ENCODE peak calls at places on chromosomes 6 and 20, in nine cellular contexts. T is heart left ventricle, U is HCT116, M is GM12865, I is HFF-Myc, S is astrocyte, A is PC-3, Y is A549, N is fibroblast of mammary gland. G is an unnamed sample.

GRCh38 chr20:1418335-1418734 is 25.5 kb upstream of the FKBP1A start:
- DNase-seq in A (peak; percentile 74), U (no peak), I (no peak), M (no peak), T (no peak), S (no peak), N (peak; percentile 87), Y (no peak), G (peak; percentile 64)

GRCh38 chr6:7085911-7086310 is 21.9 kb upstream of the RREB1 start:
- DNase-seq in N (peak; percentile 22), I (no peak), T (peak; percentile 53), U (no peak), M (peak; percentile 60), Y (no peak), S (no peak), A (peak; percentile 16), G (peak; percentile 34)

GRCh38 chr6:36463686-36464085 is 20.9 kb downstream of the KCTD20 start:
- DNase-seq in U (no peak), T (no peak), N (peak; percentile 39), A (no peak), M (no peak), Y (no peak), S (no peak), I (no peak), G (no peak)

GRCh38 chr20:47586648-47587306 is 85.1 kb downstream of the NCOA3 start:
- DNase-seq in I (peak; percentile 40), N (peak; percentile 84), S (peak; percentile 62), T (no peak), A (no peak), Y (no peak), U (no peak), M (no peak), G (no peak)

GRCh38 chr20:64206619-64207018 is 42.4 kb downstream of the MYT1 start:
- DNase-seq in T (no peak), I (no peak), A (no peak), S (no peak), M (no peak), U (no peak), Y (no peak), N (no peak), G (no peak)

GRCh38 chr20:37226889-37227288 is 34.7 kb downstream of the GHRH start:
- DNase-seq in N (peak; percentile 51), I (no peak), S (peak; percentile 45), M (no peak), Y (no peak), T (peak; percentile 60), U (no peak), A (no peak), G (no peak)

GRCh38 chr20:39568090-39568489 is 605.9 kb downstream of the DHX35 start:
- DNase-seq in U (no peak), S (no peak), I (no peak), T (no peak), Y (no peak), A (no peak), M (peak; percentile 33), N (no peak), G (no peak)

GRCh38 chr20:673606-674005 is 2.0 kb downstream of the SCRT2 start:
- DNase-seq in A (no peak), U (no peak), Y (no peak), N (no peak), M (no peak), S (no peak), T (no peak), I (no peak), G (no peak)

GRCh38 chr6:56620229-56620868 is 22.3 kb downstream of the DST start:
- DNase-seq in A (no peak), T (no peak), U (no peak), S (no peak), M (no peak), N (no peak), Y (no peak), I (no peak), G (no peak)

GRCh38 chr20:56781108-56781739 is 152.1 kb downstream of the TFAP2C start:
- DNase-seq in I (no peak), N (peak; percentile 88), U (no peak), M (no peak), A (no peak), T (no peak), Y (peak; percentile 80), S (no peak), G (no peak)

GRCh38 chr20:56779452-56780143 is 150.5 kb downstream of the TFAP2C start:
- DNase-seq in T (no peak), S (no peak), A (no peak), U (no peak), I (no peak), N (no peak), Y (no peak), M (no peak), G (peak; percentile 36)

GRCh38 chr20:56780266-56780665 is 151.2 kb downstream of the TFAP2C start:
- DNase-seq in S (no peak), I (no peak), A (no peak), U (no peak), T (no peak), M (no peak), N (no peak), Y (no peak), G (no peak)

GRCh38 chr20:56776345-56776744 is 147.2 kb downstream of the TFAP2C start:
- DNase-seq in U (no peak), T (no peak), S (no peak), N (no peak), I (no peak), M (no peak), A (no peak), Y (no peak), G (no peak)

GRCh38 chr20:56778765-56779195 is 149.7 kb downstream of the TFAP2C start:
- DNase-seq in M (no peak), T (peak; percentile 50), A (no peak), Y (peak; percentile 67), I (peak; percentile 24), S (peak; percentile 38), U (no peak), N (peak; percentile 30), G (no peak)
- H3K4me3 ChIP-seq in M (no peak overlapping the region), T (no peak overlapping the region), A (no peak overlapping the region), Y (no peak overlapping the region), I (no peak overlapping the region), S (no peak overlapping the region), U (no peak overlapping the region), N (no peak overlapping the region), G (no peak overlapping the region)

GRCh38 chr6:90586675-90587638 is at the start of gene MAP3K7:
- DNase-seq in Y (peak; percentile 94), T (peak; percentile 91), S (peak; percentile 93), N (peak; percentile 97), A (peak; percentile 95), M (peak; percentile 96), I (peak; percentile 98), U (peak; percentile 95), G (peak; percentile 97)

GRCh38 chr6:90583783-90584481 is 2.9 kb downstream of the MAP3K7 start:
- DNase-seq in S (no peak), I (no peak), U (no peak), A (no peak), N (no peak), Y (no peak), M (no peak), T (no peak), G (peak; percentile 13)

GRCh38 chr6:90584636-90585255 is 2.1 kb downstream of the MAP3K7 start:
- DNase-seq in Y (no peak), N (no peak), A (no peak), T (no peak), S (peak; percentile 54), M (peak; percentile 38), U (no peak), I (no peak), G (peak; percentile 14)

GRCh38 chr6:90578894-90579549 is 7.8 kb downstream of the MAP3K7 start:
- DNase-seq in Y (no peak), M (no peak), S (peak; percentile 10), T (peak; percentile 22), A (no peak), I (no peak), U (no peak), N (no peak), G (no peak)

GRCh38 chr6:90583179-90583578 is 3.7 kb downstream of the MAP3K7 start:
- DNase-seq in Y (no peak), M (no peak), T (no peak), S (peak; percentile 6), N (peak; percentile 37), I (no peak), A (no peak), U (no peak), G (peak; percentile 11)
- TF ChIP-seq CTCF in Y (no peak), M (no peak), T (no peak), S (no peak), N (no peak), I (no peak), A (no peak), U (no peak), G (no peak)

DNA sequence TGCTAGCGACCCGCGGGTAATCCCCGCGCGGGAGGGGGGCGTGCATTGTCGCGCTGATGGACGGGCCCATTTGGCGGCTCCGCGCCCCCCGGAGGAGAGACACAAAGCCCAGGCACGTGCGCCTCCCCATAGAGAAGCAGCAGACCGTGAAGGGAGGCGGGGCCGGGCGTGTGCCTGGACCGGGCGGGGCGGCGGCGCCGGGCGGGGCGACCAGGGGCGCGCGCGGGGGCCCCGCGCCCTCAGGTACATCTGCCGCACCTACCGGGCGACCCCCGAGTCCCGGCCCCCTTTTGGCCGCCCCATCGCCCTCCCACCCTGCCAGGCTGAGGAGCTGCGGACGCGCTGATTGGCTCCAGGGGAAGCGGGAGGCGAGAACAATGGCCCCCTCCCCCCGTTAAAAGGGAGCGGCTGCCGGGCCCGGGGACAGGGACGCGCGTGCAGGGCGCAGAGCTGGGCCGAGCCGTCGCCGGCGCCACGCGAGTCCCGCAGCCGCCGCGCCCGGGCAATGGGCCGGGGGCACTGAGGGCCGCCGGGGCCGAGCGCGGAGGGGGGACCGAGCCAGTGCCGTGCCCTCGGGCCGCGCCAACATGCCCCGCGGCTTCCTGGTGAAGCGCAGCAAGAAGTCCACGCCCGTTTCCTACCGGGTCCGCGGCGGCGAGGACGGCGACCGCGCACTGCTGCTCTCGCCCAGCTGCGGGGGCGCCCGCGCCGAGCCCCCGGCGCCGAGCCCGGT is at the start of gene INSM1:
- DNase-seq in N (no peak), Y (no peak), A (no peak), T (no peak), I (no peak), M (no peak), S (no peak), U (no peak), G (no peak)
- H3K4me3 ChIP-seq in N (no peak within 1 kb of the TSS), Y (peak within 1 kb of the TSS; percentile 44), A (peak within 1 kb of the TSS; percentile 46), T (no peak within 1 kb of the TSS), I (no peak within 1 kb of the TSS), M (no peak within 1 kb of the TSS), S (no peak within 1 kb of the TSS), U (no peak within 1 kb of the TSS), G (no peak within 1 kb of the TSS)

DNA sequence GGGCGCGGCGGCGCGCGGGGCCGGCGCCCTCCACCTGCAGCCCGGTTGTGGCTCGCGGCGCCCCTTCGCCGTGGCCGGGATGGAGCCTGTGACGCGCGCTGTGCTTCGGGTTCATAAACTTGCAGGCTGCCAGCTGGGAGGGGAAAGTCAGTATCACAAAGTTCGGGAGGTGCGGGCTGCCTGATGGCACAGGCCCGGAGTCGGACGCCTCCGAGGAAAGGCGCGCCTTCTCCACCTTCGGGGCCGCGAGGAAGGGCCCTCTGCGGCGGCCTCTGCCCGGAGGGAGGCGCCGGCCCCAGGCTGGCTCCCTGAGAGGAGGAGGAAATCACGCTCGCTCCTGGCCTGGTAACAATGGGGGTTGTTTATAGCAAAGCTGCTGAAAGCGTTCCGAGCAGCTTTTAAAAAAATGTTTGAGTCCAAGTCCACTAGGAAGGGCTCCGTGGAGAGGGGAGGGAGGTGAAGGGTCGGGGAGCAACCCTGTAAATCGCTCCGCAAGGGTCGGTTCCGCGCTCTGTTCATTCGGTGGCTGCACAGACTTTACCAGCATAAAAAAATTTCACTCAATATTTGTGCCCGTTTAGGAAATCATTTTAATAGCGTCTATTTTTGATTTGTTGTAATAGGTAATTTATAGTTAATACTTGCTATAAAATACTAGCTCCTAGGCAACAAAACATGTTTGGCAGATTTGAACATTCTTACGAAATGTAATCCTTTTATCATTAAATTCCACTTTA is 1.0 kb downstream of the AFDN start:
- DNase-seq in N (no peak), M (peak; percentile 48), A (peak; percentile 33), I (no peak), Y (peak; percentile 19), S (no peak), T (peak; percentile 43), U (no peak), G (peak; percentile 46)
- TF ChIP-seq CTCF in N (no peak), M (no peak), A (no peak), I (no peak), Y (no peak), S (no peak), T (no peak), U (no peak), G (no peak)

G was measured in epithelial cell of esophagus.